ENCODE peak calls at places on chromosomes 3 and 15, in four cellular contexts. One of them, this sample, is unnamed.

GRCh38 chr3:150177673-150178378 is 207.1 kb upstream of the PFN2 start:
- DNase-seq in RCC 7860: peak; percentile 71
- DNase-seq in osteoblast: peak; percentile 88
- DNase-seq in mucosa of gallbladder: no peak
- DNase-seq in this sample: no peak

GRCh38 chr15:33226559-33227181 is 32.2 kb upstream of the FMN1 start:
- DNase-seq in mucosa of gallbladder: peak; percentile 49
- DNase-seq in RCC 7860: peak; percentile 57
- DNase-seq in osteoblast: no peak
- DNase-seq in this sample: peak; percentile 29

GRCh38 chr3:159185443-159186050 is 383.7 kb downstream of the MFSD1 start:
- DNase-seq in osteoblast: no peak
- DNase-seq in RCC 7860: no peak
- DNase-seq in mucosa of gallbladder: no peak
- DNase-seq in this sample: no peak

GRCh38 chr3:65669163-65669875 is 369.4 kb downstream of the MAGI1 start:
- DNase-seq in osteoblast: no peak
- DNase-seq in mucosa of gallbladder: no peak
- DNase-seq in RCC 7860: no peak
- DNase-seq in this sample: no peak

GRCh38 chr15:82111918-82112317 is 66.1 kb upstream of the MEX3B start:
- DNase-seq in mucosa of gallbladder: no peak
- DNase-seq in osteoblast: no peak
- DNase-seq in RCC 7860: no peak
- DNase-seq in this sample: no peak

GRCh38 chr3:45760878-45761711 is 35.2 kb downstream of the SLC6A20 start:
- DNase-seq in osteoblast: peak; percentile 94
- DNase-seq in mucosa of gallbladder: peak; percentile 40
- DNase-seq in RCC 7860: peak; percentile 52
- DNase-seq in this sample: peak; percentile 43

GRCh38 chr3:129663045-129663446 is 56.6 kb upstream of the PLXND1 start:
- DNase-seq in RCC 7860: no peak
- DNase-seq in mucosa of gallbladder: peak; percentile 37
- DNase-seq in osteoblast: no peak
- DNase-seq in this sample: no peak

GRCh38 chr3:157175678-157176077 is 15.7 kb upstream of the CCNL1 start:
- DNase-seq in RCC 7860: no peak
- DNase-seq in osteoblast: peak; percentile 79
- DNase-seq in mucosa of gallbladder: no peak
- DNase-seq in this sample: peak; percentile 59

GRCh38 chr3:161069441-161070251 is 35.5 kb downstream of the B3GALNT1 start:
- DNase-seq in osteoblast: peak; percentile 85
- DNase-seq in RCC 7860: peak; percentile 67
- DNase-seq in mucosa of gallbladder: no peak
- DNase-seq in this sample: no peak

This sample was measured in left colon.